ENCODE peak calls at places on chromosomes 7 and 10, in five cellular contexts. P is head of caudate nucleus, S is Ammon's horn, U is fibroblast of the aortic adventitia, C is prostate gland. J is an unnamed sample.

GRCh38 chr7:92916751-92917369 is 80.5 kb upstream of the CDK6 start:
- DNase-seq in P (no peak), S (no peak), U (peak; percentile 60), C (no peak), J (peak; percentile 78)

GRCh38 chr7:43141091-43141490 is 28.6 kb downstream of the HECW1 start:
- DNase-seq in P (no peak), S (no peak), U (no peak), C (no peak), J (no peak)

GRCh38 chr7:98283127-98283886 is 1.8 kb downstream of the BRI3 start:
- DNase-seq in P (no peak), S (peak; percentile 66), U (peak; percentile 74), C (no peak), J (peak; percentile 27)

GRCh38 chr10:3464760-3465405 is 292.3 kb upstream of the PITRM1 start:
- DNase-seq in P (no peak), S (no peak), U (no peak), C (no peak), J (no peak)

GRCh38 chr10:128632694-128633093 is 506.5 kb upstream of the MKI67 start:
- DNase-seq in P (no peak), S (no peak), U (no peak), C (no peak), J (no peak)

GRCh38 chr10:28381465-28381864 is 78.6 kb upstream of the MPP7 start:
- DNase-seq in P (no peak), S (no peak), U (no peak), C (no peak), J (no peak)

GRCh38 chr7:96495751-96496216 is 173.9 kb upstream of the SLC25A13 start:
- DNase-seq in P (no peak), S (no peak), U (no peak), C (no peak), J (no peak)

GRCh38 chr7:127066974-127067373 is 185.8 kb downstream of the GRM8 start:
- DNase-seq in P (no peak), S (no peak), U (no peak), C (peak; percentile 10), J (no peak)

GRCh38 chr7:158508802-158509385 is 78.7 kb downstream of the PTPRN2 start:
- DNase-seq in P (no peak), S (peak; percentile 24), U (no peak), C (no peak), J (no peak)

GRCh38 chr10:77162697-77163096 is 474.9 kb downstream of the KCNMA1 start:
- DNase-seq in P (no peak), S (no peak), U (no peak), C (no peak), J (no peak)

GRCh38 chr7:2299131-2299829 is 15.0 kb downstream of the SNX8 start:
- DNase-seq in P (no peak), S (no peak), U (peak; percentile 73), C (no peak), J (no peak)

GRCh38 chr10:8975535-8975934 is 921.0 kb downstream of the GATA3 start:
- DNase-seq in P (no peak), S (no peak), U (no peak), C (no peak), J (no peak)

GRCh38 chr7:130489140-130489967 is 2.5 kb upstream of the MEST start:
- DNase-seq in P (no peak), S (no peak), U (peak; percentile 89), C (no peak), J (no peak)

GRCh38 chr10:391304-391703 is 256.0 kb downstream of the ZMYND11 start:
- DNase-seq in P (no peak), S (no peak), U (no peak), C (no peak), J (peak; percentile 56)

GRCh38 chr7:69598487-69599148 is 343 bp downstream of the AUTS2 start:
- DNase-seq in P (peak; percentile 17), S (peak; percentile 57), U (no peak), C (peak; percentile 36), J (no peak)

GRCh38 chr7:2025188-2025587 is 207.6 kb downstream of the MAD1L1 start:
- DNase-seq in P (no peak), S (no peak), U (no peak), C (no peak), J (no peak)

GRCh38 chr7:93944673-93945072 is 23.1 kb downstream of the GNG11 start:
- DNase-seq in P (no peak), S (no peak), U (peak; percentile 27), C (no peak), J (no peak)

GRCh38 chr10:35324196-35324595 is 12.1 kb upstream of the CCNY start:
- DNase-seq in P (no peak), S (no peak), U (peak; percentile 51), C (no peak), J (no peak)

GRCh38 chr10:23193435-23194074 is 1.4 kb downstream of the PTF1A start:
- DNase-seq in P (no peak), S (no peak), U (no peak), C (no peak), J (no peak)

GRCh38 chr10:102261196-102261595 is 15.9 kb downstream of the GBF1 start:
- DNase-seq in P (no peak), S (no peak), U (no peak), C (no peak), J (no peak)

GRCh38 chr7:24956021-24956420 is 24.0 kb downstream of the OSBPL3 start:
- DNase-seq in P (no peak), S (no peak), U (no peak), C (no peak), J (no peak)

GRCh38 chr7:22597845-22598244 is 97.9 kb upstream of the STEAP1B start:
- DNase-seq in P (no peak), S (no peak), U (peak; percentile 83), C (no peak), J (no peak)

GRCh38 chr7:70799841-70800405 is 332.0 kb upstream of the GALNT17 start:
- DNase-seq in P (no peak), S (no peak), U (no peak), C (no peak), J (no peak)

J was measured in thyroid gland.